ENCODE peak calls at places on chromosomes 11 and 22, in eight cellular contexts. D is gastrocnemius medialis, S is stomach, L is ovary, A is esophagus squamous epithelium, Q is IMR-90, H is HCT116, X is A549. K is an unnamed sample.
A peak's percentile ranks its signal among the peaks of the same experiment; 100 is the strongest.

GRCh38 chr11:128039140-128040021 is 548.0 kb downstream of the ETS1 start:
- DNase-seq in D (no peak), S (peak; percentile 43), L (no peak), A (no peak), Q (peak; percentile 82), H (no peak), X (no peak), K (no peak)

GRCh38 chr22:45631140-45631539 is 40.5 kb upstream of the ATXN10 start:
- DNase-seq in D (no peak), S (no peak), L (no peak), A (no peak), Q (no peak), H (no peak), X (no peak), K (no peak)

GRCh38 chr11:65428578-65429068 is 6.0 kb downstream of the NEAT1 start:
- DNase-seq in D (no peak), S (peak; percentile 65), L (no peak), A (no peak), Q (no peak), H (no peak), X (no peak), K (peak; percentile 58)

GRCh38 chr11:125179895-125180294 is 15.3 kb downstream of the PKNOX2 start:
- DNase-seq in D (no peak), S (no peak), L (no peak), A (no peak), Q (no peak), H (no peak), X (no peak), K (no peak)

GRCh38 chr11:36271794-36272409 is 17.3 kb downstream of the COMMD9 start:
- DNase-seq in D (no peak), S (no peak), L (no peak), A (no peak), Q (no peak), H (no peak), X (no peak), K (no peak)

GRCh38 chr11:14905104-14906033 is 13.3 kb upstream of the CYP2R1 start:
- DNase-seq in D (no peak), S (peak; percentile 43), L (no peak), A (peak; percentile 34), Q (peak; percentile 10), H (no peak), X (peak; percentile 49), K (no peak)

GRCh38 chr11:79243412-79244174 is 197.2 kb downstream of the TENM4 start:
- DNase-seq in D (no peak), S (no peak), L (peak; percentile 53), A (no peak), Q (no peak), H (no peak), X (peak; percentile 47), K (no peak)

GRCh38 chr11:75240381-75241035 is at the start of gene TPBGL:
- DNase-seq in D (no peak), S (peak; percentile 23), L (peak; percentile 33), A (no peak), Q (no peak), H (no peak), X (no peak), K (no peak)

GRCh38 chr11:126992065-126992803 is 8.3 kb downstream of the KIRREL3 start:
- DNase-seq in D (no peak), S (no peak), L (no peak), A (no peak), Q (peak; percentile 98), H (no peak), X (peak; percentile 86), K (no peak)

GRCh38 chr11:130074736-130075135 is 5.0 kb downstream of the APLP2 start:
- DNase-seq in D (no peak), S (no peak), L (no peak), A (no peak), Q (no peak), H (no peak), X (no peak), K (no peak)

GRCh38 chr22:39240841-39241631 is 3.7 kb downstream of the PDGFB start:
- DNase-seq in D (peak; percentile 57), S (peak; percentile 71), L (no peak), A (no peak), Q (no peak), H (peak; percentile 64), X (peak; percentile 61), K (peak; percentile 71)

GRCh38 chr22:48737461-48738203 is 1090.0 kb downstream of the BRD1 start:
- DNase-seq in D (no peak), S (no peak), L (no peak), A (no peak), Q (no peak), H (no peak), X (no peak), K (no peak)

GRCh38 chr11:69938206-69938605 is 119.0 kb upstream of the FGF3 start:
- DNase-seq in D (no peak), S (no peak), L (no peak), A (no peak), Q (no peak), H (no peak), X (no peak), K (no peak)

GRCh38 chr11:5289696-5290095 is 12.1 kb downstream of the OR51B4 start:
- DNase-seq in D (no peak), S (no peak), L (no peak), A (no peak), Q (peak; percentile 62), H (no peak), X (no peak), K (no peak)

GRCh38 chr11:111376453-111376871 is 2.6 kb downstream of the POU2AF1 start:
- DNase-seq in D (no peak), S (no peak), L (no peak), A (no peak), Q (no peak), H (no peak), X (no peak), K (no peak)
- TF ChIP-seq POLR2A in D (no peak), S (no peak), L (no peak), A (no peak), Q (no peak), H (no peak), X (no peak), K (no peak)

DNA sequence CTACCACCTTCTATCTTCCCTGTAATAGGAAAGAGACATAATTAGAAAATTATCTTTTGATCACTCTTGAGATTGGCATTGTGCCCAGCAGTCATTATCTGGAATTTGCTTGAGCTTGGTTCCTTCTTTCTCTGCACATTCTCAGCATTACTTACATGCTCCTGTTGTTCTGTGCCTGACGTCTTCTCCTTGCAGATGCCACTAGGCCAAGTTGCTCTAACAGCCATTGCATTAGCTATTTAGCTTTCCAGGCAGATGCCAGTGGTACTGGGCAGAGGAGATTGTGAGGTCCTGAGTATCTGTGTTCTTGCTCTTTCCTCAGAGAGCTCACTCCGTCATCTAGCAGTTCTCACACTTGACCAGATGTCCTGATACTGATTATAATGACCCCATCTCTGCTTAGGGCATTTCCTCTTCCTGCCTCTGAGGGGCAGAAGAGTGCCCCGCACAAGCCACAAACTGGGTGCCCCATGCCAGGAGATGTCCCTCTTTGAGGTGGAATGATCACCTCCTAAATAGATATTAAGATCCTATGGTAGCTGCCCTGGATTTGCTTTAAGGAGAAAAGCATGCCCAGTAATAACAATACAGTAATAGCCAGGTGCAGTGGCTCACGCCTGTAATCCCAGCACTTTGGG is 30.7 kb downstream of the ARHGAP1 start:
- DNase-seq in D (no peak), S (peak; percentile 16), L (no peak), A (no peak), Q (no peak), H (no peak), X (peak; percentile 31), K (no peak)
- TF ChIP-seq CTCF in D (peak; percentile 53), S (no peak), L (no peak), A (no peak), Q (peak; percentile 12), H (peak; percentile 58), X (peak; percentile 23), K (no peak)

GRCh38 chr22:30445438-30445936 is 19.9 kb downstream of the MTFP1 start:
- DNase-seq in D (no peak), S (no peak), L (no peak), A (no peak), Q (peak; percentile 39), H (no peak), X (no peak), K (no peak)

GRCh38 chr22:30439226-30439625 is 13.7 kb downstream of the MTFP1 start:
- DNase-seq in D (no peak), S (no peak), L (no peak), A (no peak), Q (no peak), H (no peak), X (no peak), K (no peak)

GRCh38 chr22:30439836-30440235 is 14.3 kb downstream of the MTFP1 start:
- DNase-seq in D (no peak), S (no peak), L (no peak), A (no peak), Q (no peak), H (no peak), X (no peak), K (no peak)

GRCh38 chr22:30441088-30441487 is 15.5 kb downstream of the MTFP1 start:
- DNase-seq in D (no peak), S (no peak), L (no peak), A (no peak), Q (no peak), H (no peak), X (no peak), K (no peak)

DNA sequence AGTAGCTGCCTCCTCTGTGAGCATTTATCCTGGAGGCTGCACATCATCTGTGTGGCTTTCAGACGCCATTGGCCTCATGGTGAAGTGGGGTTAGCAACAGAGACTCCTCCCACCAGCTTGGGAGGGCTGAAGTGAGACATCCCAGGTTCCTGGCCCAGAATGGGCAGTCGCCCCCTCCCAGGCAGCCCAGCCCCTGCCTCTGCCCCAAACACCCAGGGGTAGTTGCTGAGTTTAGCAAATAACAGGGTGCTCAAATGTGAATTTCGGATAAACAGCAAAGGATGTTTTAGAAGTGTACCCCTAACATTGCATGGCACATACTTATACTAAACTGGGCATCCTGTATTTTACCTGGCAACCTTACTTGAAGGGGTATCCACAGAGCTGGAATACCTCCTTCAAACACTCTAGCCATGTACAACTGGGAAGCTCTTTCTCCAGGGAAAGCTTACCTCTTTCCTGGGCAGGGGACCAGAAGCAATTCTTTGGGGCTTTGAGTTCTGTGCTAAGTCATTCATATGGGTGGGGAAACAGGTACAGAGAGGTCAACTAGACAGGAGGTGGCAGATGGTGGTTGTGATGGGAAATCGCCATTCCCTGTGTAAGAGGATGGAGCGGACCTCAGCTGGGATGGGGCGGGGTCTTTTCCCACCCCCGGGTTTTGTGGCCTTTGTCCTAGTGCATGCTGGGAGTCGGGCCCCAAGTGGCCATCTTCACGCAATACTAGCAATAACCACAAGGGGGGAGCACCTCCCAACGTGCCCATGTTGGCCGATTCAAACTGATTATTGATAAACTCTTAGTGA is 19.3 kb downstream of the MTFP1 start:
- DNase-seq in D (no peak), S (peak; percentile 67), L (no peak), A (no peak), Q (peak; percentile 52), H (peak; percentile 54), X (peak; percentile 62), K (no peak)
- TF ChIP-seq POLR2A in D (no peak), S (no peak), L (no peak), A (no peak), Q (peak; percentile 48), H (peak; percentile 98), X (peak; percentile 6), K (no peak)

GRCh38 chr11:81963018-81963417 is 770.6 kb downstream of the FAM181B start:
- DNase-seq in D (no peak), S (no peak), L (no peak), A (no peak), Q (no peak), H (no peak), X (peak; percentile 4), K (no peak)
- TF ChIP-seq CTCF in D (no peak), S (no peak), L (no peak), A (no peak), Q (no peak), H (no peak), X (no peak), K (no peak)

K was measured in breast epithelium.